ENCODE peak calls at places on chromosomes 3 and 15, in eight cellular contexts. S is HL-60, T is GM23248, E is GF-D8, P is iPS-NIHi11, H is cardiac fibroblast, L is nucleus accumbens, A is RWPE1. G is an unnamed sample.

GRCh38 chr15:27482344-27482743 is 511.4 kb downstream of the GABRG3 start:
- DNase-seq in L (no peak), E (no peak), T (no peak), S (no peak), A (no peak), P (no peak), H (no peak), G (no peak)

GRCh38 chr3:56702487-56703315 is 19.6 kb upstream of the TASOR start:
- DNase-seq in T (peak; percentile 82), A (peak; percentile 46), S (no peak), P (peak; percentile 54), L (peak; percentile 0), E (no peak), H (peak; percentile 87), G (no peak)

GRCh38 chr3:71254251-71254650 is 329.3 kb downstream of the FOXP1 start:
- DNase-seq in E (no peak), H (no peak), P (no peak), S (no peak), T (peak; percentile 7), L (no peak), A (no peak), G (no peak)

GRCh38 chr15:31177936-31178335 is 76.4 kb upstream of the TRPM1 start:
- DNase-seq in T (no peak), E (no peak), S (no peak), L (no peak), A (no peak), H (no peak), P (no peak), G (no peak)

GRCh38 chr15:63473999-63474809 is 30.2 kb upstream of the USP3 start:
- DNase-seq in L (no peak), P (peak; percentile 53), E (no peak), A (no peak), T (peak; percentile 87), S (no peak), H (peak; percentile 68), G (no peak)

GRCh38 chr15:58185439-58185838 is 47.3 kb downstream of the AQP9 start:
- DNase-seq in S (no peak), L (no peak), P (no peak), E (no peak), H (peak; percentile 69), A (no peak), T (peak; percentile 18), G (no peak)

GRCh38 chr3:10813425-10813824 is 2.6 kb upstream of the SLC6A11 start:
- DNase-seq in T (no peak), P (no peak), E (no peak), H (no peak), S (no peak), A (no peak), L (no peak), G (no peak)

GRCh38 chr3:196115678-196116083 is 33.8 kb upstream of the TFRC start:
- DNase-seq in E (no peak), H (no peak), A (no peak), T (no peak), L (no peak), S (no peak), P (no peak), G (no peak)

GRCh38 chr3:122572940-122573412 is 4.5 kb upstream of the PARP15 start:
- DNase-seq in L (no peak), P (peak; percentile 24), E (no peak), H (peak; percentile 65), A (peak; percentile 39), S (peak; percentile 39), T (peak; percentile 28), G (no peak)

GRCh38 chr3:107284570-107284969 is 92.7 kb upstream of the CCDC54 start:
- DNase-seq in S (no peak), E (no peak), T (peak; percentile 46), L (no peak), H (peak; percentile 55), P (no peak), A (peak; percentile 5), G (no peak)

GRCh38 chr3:187748050-187748481 is 2.8 kb upstream of the BCL6 start:
- DNase-seq in P (peak; percentile 69), T (peak; percentile 81), E (peak; percentile 18), L (peak; percentile 74), S (peak; percentile 55), A (peak; percentile 61), H (peak; percentile 89), G (peak; percentile 97)

GRCh38 chr15:57509121-57509520 is 82.6 kb upstream of the MYZAP start:
- DNase-seq in L (no peak), S (no peak), T (peak; percentile 30), P (no peak), A (no peak), E (no peak), H (no peak), G (no peak)

GRCh38 chr15:63370764-63371163 is 10.9 kb downstream of the CA12 start:
- DNase-seq in E (no peak), L (no peak), H (no peak), T (peak; percentile 13), P (no peak), A (no peak), S (no peak), G (no peak)

GRCh38 chr3:9782777-9783176 is 9.5 kb downstream of the TADA3 start:
- DNase-seq in A (no peak), P (no peak), E (peak; percentile 49), H (no peak), S (peak; percentile 58), T (no peak), L (no peak), G (no peak)

GRCh38 chr15:53716909-53717878 is 42.3 kb downstream of the WDR72 start:
- DNase-seq in S (no peak), L (no peak), P (no peak), A (peak; percentile 11), T (peak; percentile 7), E (no peak), H (no peak), G (no peak)

GRCh38 chr3:190305406-190305805 is 16.8 kb downstream of the CLDN1 start:
- DNase-seq in A (peak; percentile 67), H (peak; percentile 60), L (no peak), P (no peak), E (no peak), T (peak; percentile 62), S (no peak), G (no peak)